ENCODE peak calls at places on chromosomes 1 and 21, in five cellular contexts. One of them, this sample, is unnamed.

GRCh38 chr1:31105646-31106045 is 40.1 kb upstream of the PUM1 start:
- DNase-seq in GM12878: no peak
- DNase-seq in HepG2: no peak
- DNase-seq in SK-N-SH: no peak
- DNase-seq in K562: no peak
- DNase-seq in this sample: no peak

GRCh38 chr1:173301507-173301906 is 94.4 kb upstream of the TNFSF4 start:
- DNase-seq in HepG2: no peak
- DNase-seq in SK-N-SH: no peak
- DNase-seq in K562: peak
- DNase-seq in GM12878: no peak
- DNase-seq in this sample: no peak

GRCh38 chr1:200619894-200620272 is 668 bp downstream of the KIF14 start:
- DNase-seq in K562: no peak
- DNase-seq in GM12878: no peak
- DNase-seq in HepG2: no peak
- DNase-seq in SK-N-SH: no peak
- DNase-seq in this sample: no peak

GRCh38 chr1:108719654-108720435 is 7.1 kb downstream of the FNDC7 start:
- DNase-seq in GM12878: no peak
- DNase-seq in HepG2: peak
- DNase-seq in K562: peak
- DNase-seq in SK-N-SH: no peak
- DNase-seq in this sample: peak

GRCh38 chr1:9490605-9491339 is 48.5 kb upstream of the SLC25A33 start:
- DNase-seq in K562: peak
- DNase-seq in SK-N-SH: peak
- DNase-seq in HepG2: peak
- DNase-seq in GM12878: peak
- DNase-seq in this sample: peak

GRCh38 chr1:236691348-236691747 is 5.0 kb downstream of the ACTN2 start:
- DNase-seq in K562: no peak
- DNase-seq in SK-N-SH: no peak
- DNase-seq in GM12878: no peak
- DNase-seq in HepG2: no peak
- DNase-seq in this sample: no peak

GRCh38 chr1:206787956-206788355 is 15.7 kb upstream of the IL10 start:
- DNase-seq in SK-N-SH: no peak
- DNase-seq in K562: no peak
- DNase-seq in GM12878: no peak
- DNase-seq in HepG2: no peak
- DNase-seq in this sample: no peak

GRCh38 chr21:16079830-16080229 is 350.0 kb downstream of the USP25 start:
- DNase-seq in HepG2: peak
- DNase-seq in K562: no peak
- DNase-seq in GM12878: no peak
- DNase-seq in SK-N-SH: no peak
- DNase-seq in this sample: no peak

GRCh38 chr21:34771512-34772028 is 102.8 kb downstream of the CLIC6 start:
- DNase-seq in K562: no peak
- DNase-seq in SK-N-SH: no peak
- DNase-seq in GM12878: no peak
- DNase-seq in HepG2: peak
- DNase-seq in this sample: peak

GRCh38 chr1:45059829-45060228 is 47.8 kb downstream of the UROD start:
- DNase-seq in GM12878: no peak
- DNase-seq in SK-N-SH: no peak
- DNase-seq in HepG2: no peak
- DNase-seq in K562: no peak
- DNase-seq in this sample: no peak

GRCh38 chr21:34909492-34910292 is 139.4 kb downstream of the RUNX1 start:
- DNase-seq in K562: no peak
- DNase-seq in SK-N-SH: no peak
- DNase-seq in GM12878: no peak
- DNase-seq in HepG2: no peak
- DNase-seq in this sample: no peak

GRCh38 chr1:31159869-31160611 is 79.6 kb downstream of the NKAIN1 start:
- DNase-seq in K562: peak
- DNase-seq in HepG2: no peak
- DNase-seq in GM12878: no peak
- DNase-seq in SK-N-SH: no peak
- DNase-seq in this sample: no peak

GRCh38 chr1:22248746-22249145 is 105.8 kb upstream of the WNT4 start:
- DNase-seq in HepG2: no peak
- DNase-seq in K562: no peak
- DNase-seq in SK-N-SH: peak
- DNase-seq in GM12878: no peak
- DNase-seq in this sample: no peak

GRCh38 chr1:17858027-17858426 is 102.9 kb downstream of the ACTL8 start:
- DNase-seq in GM12878: no peak
- DNase-seq in SK-N-SH: no peak
- DNase-seq in K562: no peak
- DNase-seq in HepG2: no peak
- DNase-seq in this sample: no peak

GRCh38 chr1:214318356-214318755 is 37.4 kb downstream of the SMYD2 start:
- DNase-seq in K562: no peak
- DNase-seq in HepG2: no peak
- DNase-seq in SK-N-SH: no peak
- DNase-seq in GM12878: no peak
- DNase-seq in this sample: no peak

GRCh38 chr1:209755926-209756607 is at the start of gene TRAF3IP3:
- DNase-seq in K562: no peak
- DNase-seq in SK-N-SH: no peak
- DNase-seq in HepG2: no peak
- DNase-seq in GM12878: peak
- DNase-seq in this sample: no peak

GRCh38 chr1:54290443-54291184 is 90.6 kb downstream of the MRPL37 start:
- DNase-seq in HepG2: peak
- DNase-seq in SK-N-SH: no peak
- DNase-seq in GM12878: no peak
- DNase-seq in K562: no peak
- DNase-seq in this sample: no peak

GRCh38 chr1:221793439-221794078 is 51.7 kb upstream of the DUSP10 start:
- DNase-seq in HepG2: no peak
- DNase-seq in GM12878: peak
- DNase-seq in SK-N-SH: no peak
- DNase-seq in K562: no peak
- DNase-seq in this sample: no peak

GRCh38 chr21:42056468-42056867 is 14.6 kb upstream of the UMODL1 start:
- DNase-seq in GM12878: no peak
- DNase-seq in SK-N-SH: no peak
- DNase-seq in K562: no peak
- DNase-seq in HepG2: no peak
- DNase-seq in this sample: no peak

GRCh38 chr1:51264470-51264869 is 28.4 kb downstream of the RNF11 start:
- DNase-seq in HepG2: no peak
- DNase-seq in SK-N-SH: no peak
- DNase-seq in GM12878: no peak
- DNase-seq in K562: no peak
- DNase-seq in this sample: peak

GRCh38 chr21:44686000-44686781 is 4.2 kb upstream of the KRTAP12-1 start:
- DNase-seq in HepG2: no peak
- DNase-seq in K562: no peak
- DNase-seq in SK-N-SH: no peak
- DNase-seq in GM12878: no peak
- DNase-seq in this sample: no peak

GRCh38 chr1:17718136-17718535 is 37.0 kb upstream of the ACTL8 start:
- DNase-seq in SK-N-SH: no peak
- DNase-seq in HepG2: no peak
- DNase-seq in GM12878: no peak
- DNase-seq in K562: no peak
- DNase-seq in this sample: no peak

GRCh38 chr1:211632117-211632807 is 43.2 kb downstream of the NEK2 start:
- DNase-seq in SK-N-SH: no peak
- DNase-seq in GM12878: no peak
- DNase-seq in K562: no peak
- DNase-seq in HepG2: no peak
- DNase-seq in this sample: no peak

DNA sequence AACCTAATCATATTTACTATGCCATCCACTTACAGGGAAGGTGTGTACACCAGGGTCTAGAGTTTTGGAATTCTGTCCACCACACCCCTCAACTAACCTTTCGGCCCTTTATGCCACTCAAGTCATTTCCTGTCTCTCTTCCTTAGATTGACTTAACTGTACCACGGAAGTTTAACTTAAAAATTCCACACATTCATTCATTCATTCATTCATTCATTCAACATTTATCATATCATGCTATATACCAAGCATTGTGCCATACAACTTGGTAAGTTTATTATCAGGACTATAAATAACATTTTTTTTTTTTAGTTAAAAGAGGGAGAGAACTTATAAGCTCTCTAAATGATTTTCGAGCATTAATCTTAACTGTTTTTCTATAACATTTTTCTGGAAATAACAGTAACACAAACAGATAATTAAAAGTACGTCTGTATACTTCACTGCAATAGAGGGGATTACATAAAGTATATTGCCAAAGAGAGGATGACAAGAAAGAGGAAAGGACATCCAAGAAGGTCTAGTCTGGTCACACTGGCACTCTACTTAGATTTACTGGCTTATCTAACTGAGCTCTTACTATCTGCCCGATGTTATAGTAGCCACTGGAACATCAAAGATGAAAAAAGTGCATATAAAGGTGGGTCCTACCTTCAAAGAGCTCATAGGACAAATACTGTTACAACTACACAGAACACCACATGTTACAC is 243.7 kb downstream of the PBX1 start:
- DNase-seq in HepG2: no peak
- DNase-seq in K562: no peak
- DNase-seq in SK-N-SH: no peak
- DNase-seq in GM12878: no peak
- DNase-seq in this sample: no peak
- TF ChIP-seq ZBTB33 in HepG2: no peak
- TF ChIP-seq ZBTB33 in K562: no peak
- TF ChIP-seq ZBTB33 in SK-N-SH: no peak
- TF ChIP-seq ZBTB33 in GM12878: no peak
- TF ChIP-seq ZBTB33 in this sample: no peak

DNA sequence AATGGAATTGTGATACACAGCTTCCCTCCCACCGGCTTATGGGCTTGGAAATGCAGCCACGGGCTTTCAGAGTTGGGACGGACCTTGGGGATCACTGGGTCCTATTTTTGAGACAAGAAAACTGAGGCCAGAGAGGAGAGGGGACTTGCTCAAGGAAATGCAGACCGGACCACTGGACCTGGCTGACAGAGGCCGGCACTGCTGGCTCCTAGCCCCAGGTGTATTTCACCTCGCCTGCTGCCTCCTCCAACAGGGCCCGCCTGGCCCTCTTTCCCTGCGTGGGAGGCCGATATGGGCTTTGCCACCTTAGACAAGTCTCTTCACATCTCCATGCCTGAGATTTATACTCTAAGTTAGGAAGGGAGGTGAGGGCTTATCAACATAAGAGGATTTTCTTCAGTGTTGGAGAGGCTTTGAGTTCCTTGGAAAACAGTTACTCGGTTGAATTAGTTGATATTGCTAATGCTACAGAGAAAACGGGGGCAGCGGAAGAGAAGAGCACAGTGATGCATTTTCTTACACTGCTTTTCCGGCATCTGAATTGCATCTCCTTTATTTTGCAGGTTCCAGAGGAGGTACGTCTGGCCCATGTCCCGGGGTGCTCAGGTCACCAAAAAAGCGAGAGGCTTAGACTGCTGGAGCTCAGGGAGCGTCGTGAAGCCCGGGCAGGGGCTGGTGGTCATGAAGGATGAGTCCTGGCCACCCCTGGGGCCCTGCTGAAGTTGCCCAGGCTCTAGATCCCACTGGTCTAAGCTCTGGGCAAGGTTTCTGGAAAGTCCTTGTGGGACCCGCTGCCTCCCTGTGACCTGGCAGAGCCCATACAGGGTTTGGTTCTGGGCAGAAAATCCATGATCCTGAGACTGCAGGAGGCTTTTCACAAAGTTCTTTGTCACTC is 44.7 kb downstream of the CAPN2 start:
- DNase-seq in HepG2: no peak
- DNase-seq in GM12878: no peak
- DNase-seq in SK-N-SH: no peak
- DNase-seq in K562: no peak
- DNase-seq in this sample: no peak
- TF ChIP-seq ZBTB33 in HepG2: no peak
- TF ChIP-seq ZBTB33 in GM12878: no peak
- TF ChIP-seq ZBTB33 in SK-N-SH: no peak
- TF ChIP-seq ZBTB33 in K562: no peak
- TF ChIP-seq ZBTB33 in this sample: no peak

GRCh38 chr1:23422313-23422877 is 2.2 kb downstream of the TCEA3 start:
- DNase-seq in K562: peak
- DNase-seq in HepG2: no peak
- DNase-seq in SK-N-SH: peak
- DNase-seq in GM12878: no peak
- DNase-seq in this sample: no peak
- TF ChIP-seq ZBTB33 in K562: no peak
- TF ChIP-seq ZBTB33 in HepG2: no peak
- TF ChIP-seq ZBTB33 in SK-N-SH: no peak
- TF ChIP-seq ZBTB33 in GM12878: no peak
- TF ChIP-seq ZBTB33 in this sample: no peak

DNA sequence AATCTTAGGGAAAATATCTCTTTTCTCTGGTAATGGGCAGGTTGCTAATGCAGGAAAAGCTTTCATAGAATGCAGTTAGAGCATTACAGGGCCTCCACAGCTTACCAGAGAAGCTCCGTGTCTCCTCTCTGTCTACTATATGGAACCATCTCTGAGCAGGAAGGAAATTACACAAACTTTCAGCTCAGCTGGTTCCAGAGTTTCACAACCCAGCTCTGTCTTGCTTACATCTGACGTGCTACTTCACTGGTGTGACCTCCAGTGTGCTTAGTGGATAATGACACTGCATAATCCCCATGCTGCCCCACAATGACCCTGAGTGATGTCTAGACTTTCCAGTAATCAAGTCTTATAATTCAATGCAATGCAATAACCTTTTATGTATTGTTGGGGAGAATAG is 4.3 kb upstream of the FGGY start:
- DNase-seq in GM12878: peak
- DNase-seq in HepG2: peak
- DNase-seq in SK-N-SH: no peak
- DNase-seq in K562: no peak
- DNase-seq in this sample: no peak
- TF ChIP-seq ZBTB33 in GM12878: no peak
- TF ChIP-seq ZBTB33 in HepG2: no peak
- TF ChIP-seq ZBTB33 in SK-N-SH: no peak
- TF ChIP-seq ZBTB33 in K562: no peak
- TF ChIP-seq ZBTB33 in this sample: no peak

GRCh38 chr21:17613242-17613676 is 558 bp upstream of the BTG3 start:
- DNase-seq in HepG2: no peak
- DNase-seq in K562: no peak
- DNase-seq in GM12878: no peak
- DNase-seq in SK-N-SH: no peak
- DNase-seq in this sample: no peak
- TF ChIP-seq ZBTB33 in HepG2: peak
- TF ChIP-seq ZBTB33 in K562: no peak
- TF ChIP-seq ZBTB33 in GM12878: no peak
- TF ChIP-seq ZBTB33 in SK-N-SH: no peak
- TF ChIP-seq ZBTB33 in this sample: no peak